ENCODE peak calls at places on chromosomes 3 and 15, in seven cellular contexts. U is GM12891, S is H1, E is HepG2, R is SK-N-SH, A is K562, Z is GM12878. C is an unnamed sample.

GRCh38 chr15:50813089-50813488 is 47.6 kb upstream of the SPPL2A start:
- DNase-seq in Z (no peak), R (no peak), E (no peak), U (no peak), S (no peak), A (no peak), C (no peak)

GRCh38 chr3:82202254-82202653 is 440.8 kb upstream of the GBE1 start:
- DNase-seq in S (no peak), U (no peak), E (no peak), A (no peak), R (no peak), Z (no peak), C (no peak)

GRCh38 chr3:77690284-77690869 is 650.5 kb downstream of the ROBO2 start:
- DNase-seq in Z (no peak), A (no peak), S (no peak), R (no peak), E (no peak), U (no peak), C (no peak)

GRCh38 chr3:58175429-58176184 is 35.2 kb downstream of the DNASE1L3 start:
- DNase-seq in R (no peak), U (no peak), E (peak), S (no peak), A (no peak), Z (no peak), C (no peak)

GRCh38 chr15:100383302-100384107 is 41.7 kb upstream of the ADAMTS17 start:
- DNase-seq in A (no peak), S (no peak), E (peak), U (no peak), R (peak), Z (no peak), C (peak)

GRCh38 chr15:100328796-100329195 is 13.0 kb downstream of the ADAMTS17 start:
- DNase-seq in U (no peak), Z (no peak), A (no peak), R (no peak), E (no peak), S (no peak), C (no peak)

GRCh38 chr3:121063628-121064027 is 155.6 kb downstream of the STXBP5L start:
- DNase-seq in R (no peak), S (no peak), A (no peak), U (no peak), E (no peak), Z (no peak), C (no peak)

GRCh38 chr3:105610473-105610872 is 243.8 kb downstream of the ALCAM start:
- DNase-seq in S (no peak), U (no peak), R (no peak), E (no peak), Z (no peak), A (no peak), C (no peak)

GRCh38 chr3:159884661-159885402 is 103.8 kb upstream of the IL12A start:
- DNase-seq in A (peak), U (peak), E (peak), S (no peak), Z (no peak), R (peak), C (no peak)

GRCh38 chr3:13708301-13708700 is 159.4 kb downstream of the FBLN2 start:
- DNase-seq in R (no peak), Z (no peak), U (no peak), A (no peak), E (no peak), S (no peak), C (no peak)

GRCh38 chr3:159829056-159829995 is 159.3 kb upstream of the IL12A start:
- DNase-seq in R (peak), U (no peak), E (peak), A (no peak), Z (no peak), S (no peak), C (no peak)

GRCh38 chr3:129061888-129062834 is 1.6 kb downstream of the GP9 start:
- DNase-seq in U (no peak), E (no peak), A (no peak), S (no peak), Z (no peak), R (peak), C (no peak)

GRCh38 chr15:44033894-44034293 is 161.2 kb downstream of the FRMD5 start:
- DNase-seq in S (no peak), R (peak), E (no peak), Z (no peak), A (no peak), U (no peak), C (no peak)

GRCh38 chr3:171704002-171704401 is 106.3 kb downstream of the PLD1 start:
- DNase-seq in E (peak), A (peak), U (peak), S (no peak), R (peak), Z (no peak), C (no peak)

GRCh38 chr15:33019354-33019981 is 175.0 kb downstream of the FMN1 start:
- DNase-seq in S (no peak), A (no peak), R (no peak), Z (no peak), U (no peak), E (no peak), C (no peak)

GRCh38 chr15:33021806-33022389 is 172.6 kb downstream of the FMN1 start:
- DNase-seq in R (peak), S (no peak), Z (no peak), E (peak), U (peak), A (peak), C (peak)

GRCh38 chr15:33026614-33027013 is 167.9 kb downstream of the FMN1 start:
- DNase-seq in A (no peak), R (no peak), U (no peak), S (no peak), E (no peak), Z (no peak), C (no peak)

GRCh38 chr15:33027636-33028035 is 166.9 kb downstream of the FMN1 start:
- DNase-seq in U (no peak), S (no peak), Z (no peak), A (no peak), E (no peak), R (no peak), C (no peak)

DNA sequence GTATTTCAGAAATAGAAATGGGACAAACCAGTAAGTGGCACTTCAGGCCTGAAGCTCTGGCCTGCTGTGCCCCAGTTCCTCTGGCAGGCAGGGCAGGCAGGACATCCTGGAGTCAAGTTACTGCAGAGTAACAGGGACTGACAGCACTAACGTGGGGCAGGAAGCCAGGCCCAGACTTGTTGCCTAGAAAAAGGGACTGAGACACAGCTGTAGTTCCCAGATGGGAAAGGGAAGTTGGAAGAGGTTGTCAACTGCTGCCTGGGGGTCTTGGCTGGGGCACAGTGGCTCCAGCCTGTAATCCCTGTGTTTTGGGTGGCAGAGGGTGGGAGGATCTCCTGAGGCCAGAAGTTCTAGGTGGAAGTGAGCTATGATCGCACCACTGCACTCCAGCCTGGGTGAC is 171.9 kb downstream of the FMN1 start:
- DNase-seq in S (no peak), U (no peak), E (no peak), Z (no peak), R (peak), A (no peak), C (no peak)
- TF ChIP-seq POLR2AphosphoS5 in S (no peak), U (no peak), E (no peak), Z (no peak), R (no peak), A (no peak), C (no peak)

DNA sequence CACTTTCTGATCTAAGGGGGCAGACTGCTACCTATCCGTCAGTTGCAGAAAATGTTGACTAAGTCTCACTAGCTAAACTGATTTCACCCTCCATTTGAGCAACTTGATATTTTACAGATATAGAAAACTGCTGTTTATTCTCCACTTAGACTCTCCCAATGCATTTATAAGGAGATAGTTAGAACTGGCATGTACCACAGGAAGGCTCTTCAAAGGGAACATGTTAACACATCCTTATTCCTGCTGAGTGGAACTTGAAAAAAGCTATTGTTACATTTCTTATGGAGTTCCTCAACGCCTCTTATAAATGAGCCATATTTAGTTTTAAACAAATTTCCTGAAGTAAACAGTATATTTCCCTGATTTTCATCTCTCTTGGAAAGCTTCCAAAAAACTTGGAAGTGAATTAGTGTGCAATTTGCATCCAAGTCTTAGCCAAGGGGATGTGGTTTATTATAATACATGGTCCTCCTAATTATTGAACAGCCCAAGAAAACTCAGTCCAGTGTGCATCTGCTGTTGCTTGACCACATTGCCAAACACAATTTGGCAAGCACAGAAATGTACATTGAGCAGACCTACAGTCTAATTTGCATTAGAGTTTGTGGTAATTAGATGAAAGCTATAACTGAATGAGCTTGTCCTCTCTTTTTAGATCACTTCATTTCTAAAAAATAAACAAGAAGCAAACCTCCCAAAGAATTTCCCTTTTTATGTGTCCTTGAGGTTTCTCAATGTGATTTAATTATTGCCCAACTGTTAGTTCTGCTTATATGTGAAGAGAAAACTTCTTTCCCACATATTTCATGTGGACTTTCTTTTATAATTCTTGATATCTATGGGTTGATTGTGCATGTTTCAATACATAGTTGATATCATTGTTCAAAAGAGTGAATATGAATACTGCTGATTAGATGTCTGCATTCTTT is 72.6 kb upstream of the DPH6 start:
- DNase-seq in R (peak), E (no peak), A (no peak), S (no peak), U (no peak), Z (no peak), C (no peak)
- TF ChIP-seq TAF1 in R (no peak), E (no peak), A (no peak), S (no peak), U (no peak), Z (no peak), C (no peak)

DNA sequence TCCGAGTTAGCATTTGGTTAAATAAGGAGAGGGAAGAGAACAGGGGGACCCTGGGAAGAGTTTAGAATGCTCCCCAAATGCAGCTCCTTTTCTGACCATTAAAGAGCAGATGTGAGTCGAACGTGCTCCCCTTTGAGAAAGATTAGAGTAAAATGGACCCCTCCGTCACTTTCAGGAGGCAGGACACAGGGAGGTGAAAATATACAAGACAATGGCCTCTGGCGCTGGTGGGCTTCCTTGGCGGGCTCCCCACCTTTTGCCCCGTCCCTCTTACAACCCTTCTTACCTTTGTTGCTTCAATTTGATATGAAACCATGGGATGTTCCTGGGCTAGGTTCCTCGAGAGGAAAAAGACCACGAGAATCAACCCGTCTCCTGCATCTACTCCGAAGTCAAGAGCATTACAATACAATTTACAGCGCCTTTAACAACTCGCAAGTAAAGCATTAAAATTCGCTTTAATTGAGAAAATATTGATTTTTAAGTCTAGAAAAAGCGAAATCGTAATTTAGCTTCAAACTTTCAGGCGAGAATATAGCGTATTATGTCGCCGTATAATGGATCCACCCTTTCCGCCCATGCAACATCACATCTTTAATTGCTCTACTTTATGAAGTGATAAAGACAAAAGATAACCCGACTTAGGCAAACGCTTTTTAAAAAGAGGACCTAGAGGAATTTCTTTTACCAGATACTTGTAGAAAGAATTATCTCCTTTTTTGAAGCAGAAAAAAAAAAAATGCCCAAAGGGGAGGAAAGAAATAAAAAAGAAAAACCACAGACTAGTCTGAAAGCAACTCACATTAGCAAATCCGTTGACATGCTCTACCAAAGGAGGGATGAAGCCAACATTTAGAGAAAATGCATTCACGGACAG is 214.0 kb downstream of the MEIS2 start:
- DNase-seq in E (no peak), A (no peak), Z (no peak), R (no peak), U (no peak), S (no peak), C (no peak)
- TF ChIP-seq POLR2AphosphoS5 in E (no peak), A (no peak), Z (no peak), R (no peak), U (no peak), S (no peak), C (no peak)

GRCh38 chr15:38872732-38873131 is 308.1 kb upstream of the RASGRP1 start:
- DNase-seq in S (no peak), A (no peak), U (no peak), Z (no peak), E (no peak), R (no peak), C (no peak)
- TF ChIP-seq TAF1 in S (no peak), A (no peak), U (no peak), Z (no peak), E (no peak), R (no peak), C (no peak)

GRCh38 chr15:93515256-93516044 is 426.4 kb upstream of the RGMA start:
- DNase-seq in S (no peak), Z (no peak), R (no peak), U (no peak), E (no peak), A (no peak), C (no peak)
- TF ChIP-seq POLR2AphosphoS5 in S (no peak), Z (no peak), R (no peak), U (no peak), E (no peak), A (no peak), C (no peak)

GRCh38 chr3:44100298-44100695 is 141.4 kb upstream of the TOPAZ1 start:
- DNase-seq in U (no peak), E (no peak), R (no peak), S (no peak), Z (no peak), A (no peak), C (no peak)

GRCh38 chr3:44099566-44100297 is 142.0 kb upstream of the TOPAZ1 start:
- DNase-seq in Z (no peak), E (no peak), R (no peak), U (no peak), S (no peak), A (no peak), C (no peak)

GRCh38 chr3:44104043-44104442 is 137.6 kb upstream of the TOPAZ1 start:
- DNase-seq in E (no peak), U (no peak), Z (no peak), R (no peak), A (no peak), S (no peak), C (no peak)

GRCh38 chr3:44098666-44099065 is 143.0 kb upstream of the TOPAZ1 start:
- DNase-seq in S (no peak), Z (no peak), U (no peak), A (no peak), E (no peak), R (no peak), C (no peak)
- TF ChIP-seq TAF1 in S (no peak), Z (no peak), U (no peak), A (no peak), E (no peak), R (no peak), C (no peak)

GRCh38 chr3:136196064-136196400 is at the start of gene MSL2:
- DNase-seq in Z (no peak), A (no peak), U (no peak), S (no peak), E (no peak), R (no peak), C (no peak)
- TF ChIP-seq POLR2AphosphoS5 in Z (peak), A (peak), U (peak), S (no peak), E (no peak), R (no peak), C (peak)

GRCh38 chr3:149339931-149340309 is 6.5 kb upstream of the TM4SF18 start:
- DNase-seq in Z (no peak), U (no peak), E (peak), A (no peak), S (peak), R (no peak), C (no peak)
- TF ChIP-seq TAF1 in Z (no peak), U (no peak), E (no peak), A (no peak), S (no peak), R (no peak), C (no peak)

C was measured in GM12892.